ENCODE peak calls at places on chromosomes 4 and X, in four cellular contexts. V is suprapubic skin, A is GM13976, I is lung. E is an unnamed sample.

GRCh38 chr4:76703123-76703490 is 194.8 kb downstream of the SOWAHB start:
- DNase-seq in V (no peak), A (no peak), I (no peak), E (no peak)

GRCh38 chrX:149937881-149938426 is 337 bp downstream of the EOLA2 start:
- DNase-seq in V (peak; percentile 77), A (no peak), I (no peak), E (no peak)

GRCh38 chr4:156732634-156733033 is 239.0 kb downstream of the PDGFC start:
- DNase-seq in V (no peak), A (no peak), I (no peak), E (no peak)

GRCh38 chr4:121219222-121219621 is 55.1 kb upstream of the TNIP3 start:
- DNase-seq in V (no peak), A (no peak), I (no peak), E (no peak)

GRCh38 chrX:105328773-105329172 is 108.3 kb upstream of the TEX13A start:
- DNase-seq in V (no peak), A (no peak), I (no peak), E (no peak)

GRCh38 chr4:866761-867390 is 40.9 kb upstream of the CPLX1 start:
- DNase-seq in V (no peak), A (no peak), I (no peak), E (no peak)

GRCh38 chrX:48071064-48071985 is at the start of gene ZNF630:
- DNase-seq in V (peak; percentile 68), A (peak; percentile 81), I (peak; percentile 75), E (peak; percentile 76)

GRCh38 chr4:1508161-1509160 is 102.2 kb upstream of the NKX1-1 start:
- DNase-seq in V (no peak), A (no peak), I (no peak), E (no peak)

GRCh38 chr4:2900701-2901100 is 57.1 kb downstream of the ADD1 start:
- DNase-seq in V (no peak), A (no peak), I (no peak), E (no peak)

GRCh38 chr4:184802203-184803015 is 23.4 kb downstream of the ACSL1 start:
- DNase-seq in V (no peak), A (no peak), I (no peak), E (no peak)

GRCh38 chrX:20947411-20947912 is 426.8 kb upstream of the CNKSR2 start:
- DNase-seq in V (no peak), A (no peak), I (no peak), E (no peak)

GRCh38 chrX:30863969-30864368 is 25.1 kb downstream of the TAB3 start:
- DNase-seq in V (no peak), A (no peak), I (no peak), E (no peak)

GRCh38 chrX:85988353-85988752 is 59.0 kb downstream of the CHM start:
- DNase-seq in V (no peak), A (no peak), I (no peak), E (no peak)

GRCh38 chr4:148735432-148736155 is 293.4 kb upstream of the NR3C2 start:
- DNase-seq in V (no peak), A (peak; percentile 9), I (no peak), E (no peak)

GRCh38 chr4:4267981-4268380 is 20.0 kb upstream of the TMEM128 start:
- DNase-seq in V (no peak), A (no peak), I (no peak), E (no peak)

GRCh38 chr4:104447346-104447745 is 47.3 kb downstream of the CXXC4 start:
- DNase-seq in V (no peak), A (no peak), I (no peak), E (no peak)

GRCh38 chr4:173802714-173803022 is 272.6 kb upstream of the HAND2 start:
- DNase-seq in V (no peak), A (no peak), I (no peak), E (no peak)

GRCh38 chr4:7275067-7275466 is 82.7 kb downstream of the SORCS2 start:
- DNase-seq in V (no peak), A (no peak), I (no peak), E (no peak)

GRCh38 chrX:31224321-31225012 is 152.6 kb upstream of the FTHL17 start:
- DNase-seq in V (no peak), A (no peak), I (no peak), E (no peak)

GRCh38 chr4:19675172-19675811 is 576.4 kb upstream of the SLIT2 start:
- DNase-seq in V (no peak), A (no peak), I (no peak), E (no peak)

GRCh38 chr4:138428611-138429010 is 186.5 kb upstream of the SLC7A11 start:
- DNase-seq in V (no peak), A (no peak), I (no peak), E (no peak)

GRCh38 chr4:180923476-180923875 is 1319.7 kb upstream of the TENM3 start:
- DNase-seq in V (no peak), A (no peak), I (no peak), E (no peak)

GRCh38 chrX:8906299-8906698 is 105.1 kb upstream of the FAM9A start:
- DNase-seq in V (no peak), A (no peak), I (no peak), E (no peak)
- TF ChIP-seq CTCF in V (no peak), A (no peak), I (no peak), E (no peak)

GRCh38 chr4:40971346-40971745 is 221.6 kb downstream of the NSUN7 start:
- DNase-seq in V (no peak), A (no peak), I (no peak), E (no peak)

GRCh38 chr4:40980318-40980883 is 230.6 kb downstream of the NSUN7 start:
- DNase-seq in V (no peak), A (no peak), I (no peak), E (no peak)

GRCh38 chr4:40972722-40973121 is 223.0 kb downstream of the NSUN7 start:
- DNase-seq in V (no peak), A (no peak), I (no peak), E (no peak)

GRCh38 chr4:40978548-40978947 is 228.8 kb downstream of the NSUN7 start:
- DNase-seq in V (no peak), A (no peak), I (no peak), E (no peak)

DNA sequence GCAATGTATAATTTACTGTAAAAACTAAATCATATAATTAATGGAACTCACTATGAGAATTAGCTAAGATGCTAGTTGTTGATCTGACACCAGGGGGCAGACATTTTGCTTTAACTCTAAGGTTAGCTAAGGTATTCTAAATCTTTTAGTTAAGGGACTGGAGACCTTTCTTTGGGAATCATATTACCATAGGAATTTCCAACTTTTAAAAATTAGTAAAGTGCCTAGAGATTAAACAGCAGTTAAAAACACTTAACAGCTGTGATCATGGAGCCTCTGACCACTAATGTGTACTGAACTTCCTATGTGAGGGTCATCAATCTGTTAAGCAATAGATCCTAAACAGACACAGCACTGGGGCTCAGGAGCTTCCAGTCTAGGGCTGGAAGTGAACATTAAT is 226.6 kb downstream of the NSUN7 start:
- DNase-seq in V (no peak), A (peak; percentile 38), I (no peak), E (peak; percentile 44)
- TF ChIP-seq CTCF in V (peak; percentile 35), A (peak; percentile 50), I (peak; percentile 22), E (peak; percentile 67)

GRCh38 chr4:100519205-100519604 is 1.4 kb upstream of the EMCN start:
- DNase-seq in V (no peak), A (no peak), I (no peak), E (no peak)
- TF ChIP-seq CTCF in V (no peak), A (no peak), I (no peak), E (no peak)

GRCh38 chr4:144667500-144667899 is 21.5 kb downstream of the HHIP start:
- DNase-seq in V (no peak), A (no peak), I (no peak), E (no peak)
- TF ChIP-seq CTCF in V (no peak), A (no peak), I (no peak), E (no peak)

DNA sequence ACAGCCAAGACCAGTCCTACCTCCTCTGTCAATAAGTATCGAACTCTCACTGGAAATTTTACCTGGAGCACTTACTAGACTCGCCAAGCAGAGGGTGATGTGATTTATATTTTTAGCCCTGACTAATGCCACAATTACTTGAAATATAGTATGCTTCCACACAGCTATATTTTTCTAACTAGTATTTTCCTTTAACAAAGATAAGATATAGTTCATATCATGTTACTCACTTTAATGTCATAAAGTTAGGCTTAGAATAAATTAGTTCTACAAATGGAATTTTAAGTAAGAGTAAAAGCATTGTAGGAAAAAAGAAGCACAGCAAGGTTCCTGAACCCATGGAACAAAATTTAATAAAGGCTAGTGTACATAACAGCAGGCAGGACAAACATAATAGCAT is 16.0 kb upstream of the NKX6-1 start:
- DNase-seq in V (no peak), A (no peak), I (no peak), E (no peak)
- TF ChIP-seq CTCF in V (no peak), A (no peak), I (no peak), E (no peak)

DNA sequence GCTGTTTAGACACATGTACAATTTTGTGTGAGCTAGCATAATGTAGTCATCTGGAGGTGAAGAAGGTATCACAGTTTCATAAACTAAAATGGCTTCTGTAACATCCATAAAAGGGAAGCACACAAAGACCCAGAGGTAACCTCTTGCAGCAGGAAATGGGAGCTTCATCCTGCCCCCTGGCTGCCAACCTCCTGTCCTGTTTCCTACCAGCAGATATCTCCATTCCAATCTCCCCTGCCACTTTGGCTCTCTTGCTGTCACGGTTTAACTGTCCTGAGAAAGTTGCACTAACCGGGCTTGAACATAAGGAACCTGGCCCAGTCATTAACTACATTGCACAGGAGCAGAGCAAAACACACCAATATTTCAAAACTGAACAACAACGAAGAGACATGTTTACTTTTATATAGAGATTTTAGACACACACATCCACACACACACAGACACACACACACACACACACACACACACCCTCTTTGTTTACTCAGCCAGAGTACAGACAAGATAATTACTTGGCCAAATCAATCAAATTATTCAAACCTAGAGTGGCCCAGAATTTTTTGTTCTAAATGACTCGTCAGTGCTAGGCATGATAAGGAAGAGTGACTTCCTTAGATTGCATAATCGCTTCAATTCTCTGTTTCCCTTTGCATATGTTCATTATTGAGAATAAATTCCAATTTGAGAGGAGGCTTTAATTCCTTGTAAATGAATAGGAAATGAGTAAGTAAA is 24.2 kb downstream of the MID2 start:
- DNase-seq in V (no peak), A (no peak), I (no peak), E (no peak)
- TF ChIP-seq CTCF in V (no peak), A (no peak), I (no peak), E (no peak)

GRCh38 chr4:167290684-167291083 is 56.4 kb upstream of the SPOCK3 start:
- DNase-seq in V (no peak), A (no peak), I (no peak), E (no peak)
- TF ChIP-seq CTCF in V (no peak), A (no peak), I (peak; percentile 9), E (peak; percentile 35)

GRCh38 chrX:1323315-1323714 is 13.3 kb upstream of the IL3RA start:
- DNase-seq in V (no peak), A (peak; percentile 84), I (peak; percentile 35), E (peak; percentile 82)
- TF ChIP-seq CTCF in V (no peak), A (peak; percentile 53), I (peak; percentile 7), E (peak; percentile 70)

DNA sequence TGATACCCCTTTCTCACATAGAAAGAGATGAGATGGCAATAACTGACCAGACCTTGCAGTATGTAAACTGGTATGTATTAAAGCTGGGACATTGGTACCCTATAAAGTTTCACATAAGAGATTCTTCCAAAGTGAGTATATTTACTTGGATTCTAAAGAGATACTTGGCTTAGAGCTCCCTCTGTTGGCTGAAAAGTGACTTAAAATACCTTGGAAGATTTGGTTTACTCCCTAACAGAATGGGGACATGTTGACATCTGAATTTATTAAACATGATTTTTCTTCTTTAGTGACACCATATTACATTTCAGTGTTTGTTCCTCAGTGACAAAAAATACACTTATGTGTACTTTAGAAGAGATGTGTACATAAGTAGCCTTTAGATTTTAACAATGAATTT is 47.9 kb upstream of the RGN start:
- DNase-seq in V (no peak), A (peak; percentile 39), I (no peak), E (peak; percentile 45)
- TF ChIP-seq CTCF in V (peak; percentile 5), A (peak; percentile 34), I (peak; percentile 43), E (peak; percentile 69)

E was measured in GM13977.